ENCODE peak calls at places on chromosomes 5 and 9, in seven cellular contexts. One of them, this sample, is unnamed.

GRCh38 chr5:116612431-116612830 is 37.8 kb upstream of the SEMA6A start:
- DNase-seq in mesothelial cell of epicardium: no peak
- DNase-seq in H1: no peak
- DNase-seq in neural progenitor cell: no peak
- DNase-seq in endodermal cell: no peak
- DNase-seq in IMR-90: no peak
- DNase-seq in AG04450: no peak
- DNase-seq in this sample: no peak

GRCh38 chr9:82588801-82589200 is 474.1 kb downstream of the RASEF start:
- DNase-seq in H1: no peak
- DNase-seq in AG04450: no peak
- DNase-seq in IMR-90: no peak
- DNase-seq in mesothelial cell of epicardium: no peak
- DNase-seq in neural progenitor cell: no peak
- DNase-seq in endodermal cell: no peak
- DNase-seq in this sample: no peak

GRCh38 chr5:111117149-111117548 is 25.0 kb downstream of the WDR36 start:
- DNase-seq in AG04450: no peak
- DNase-seq in mesothelial cell of epicardium: no peak
- DNase-seq in endodermal cell: no peak
- DNase-seq in neural progenitor cell: no peak
- DNase-seq in H1: no peak
- DNase-seq in IMR-90: no peak
- DNase-seq in this sample: no peak

GRCh38 chr9:4289411-4290380 is 10.2 kb downstream of the GLIS3 start:
- DNase-seq in neural progenitor cell: no peak
- DNase-seq in endodermal cell: no peak
- DNase-seq in H1: no peak
- DNase-seq in AG04450: no peak
- DNase-seq in mesothelial cell of epicardium: no peak
- DNase-seq in IMR-90: peak; percentile 18
- DNase-seq in this sample: no peak

GRCh38 chr5:126680215-126680817 is 79.6 kb downstream of the PHAX start:
- DNase-seq in H1: no peak
- DNase-seq in mesothelial cell of epicardium: no peak
- DNase-seq in IMR-90: peak; percentile 19
- DNase-seq in neural progenitor cell: peak; percentile 45
- DNase-seq in endodermal cell: peak; percentile 91
- DNase-seq in AG04450: no peak
- DNase-seq in this sample: peak; percentile 61

GRCh38 chr5:68225188-68225910 is 9.8 kb downstream of the PIK3R1 start:
- DNase-seq in neural progenitor cell: no peak
- DNase-seq in H1: no peak
- DNase-seq in IMR-90: peak; percentile 87
- DNase-seq in AG04450: peak; percentile 51
- DNase-seq in mesothelial cell of epicardium: no peak
- DNase-seq in endodermal cell: no peak
- DNase-seq in this sample: peak; percentile 69

GRCh38 chr5:157994271-157994691 is 135.3 kb upstream of the CLINT1 start:
- DNase-seq in mesothelial cell of epicardium: no peak
- DNase-seq in H1: no peak
- DNase-seq in AG04450: no peak
- DNase-seq in IMR-90: no peak
- DNase-seq in endodermal cell: no peak
- DNase-seq in neural progenitor cell: no peak
- DNase-seq in this sample: no peak

GRCh38 chr9:37144762-37145161 is 24.4 kb downstream of the ZCCHC7 start:
- DNase-seq in H1: no peak
- DNase-seq in IMR-90: peak; percentile 38
- DNase-seq in AG04450: no peak
- DNase-seq in endodermal cell: no peak
- DNase-seq in neural progenitor cell: peak; percentile 45
- DNase-seq in mesothelial cell of epicardium: no peak
- DNase-seq in this sample: no peak

GRCh38 chr9:126491256-126491879 is 122.4 kb upstream of the LMX1B start:
- DNase-seq in neural progenitor cell: peak; percentile 75
- DNase-seq in mesothelial cell of epicardium: peak; percentile 65
- DNase-seq in IMR-90: peak; percentile 69
- DNase-seq in endodermal cell: peak; percentile 72
- DNase-seq in AG04450: peak; percentile 33
- DNase-seq in H1: no peak
- DNase-seq in this sample: peak; percentile 30

GRCh38 chr9:25814023-25814422 is 135.8 kb upstream of the TUSC1 start:
- DNase-seq in neural progenitor cell: no peak
- DNase-seq in IMR-90: no peak
- DNase-seq in endodermal cell: no peak
- DNase-seq in mesothelial cell of epicardium: no peak
- DNase-seq in H1: no peak
- DNase-seq in AG04450: no peak
- DNase-seq in this sample: no peak

GRCh38 chr5:170289749-170290148 is 7.8 kb downstream of the LCP2 start:
- DNase-seq in H1: no peak
- DNase-seq in AG04450: no peak
- DNase-seq in endodermal cell: no peak
- DNase-seq in IMR-90: no peak
- DNase-seq in neural progenitor cell: no peak
- DNase-seq in mesothelial cell of epicardium: no peak
- DNase-seq in this sample: no peak

GRCh38 chr5:116789522-116789921 is 214.9 kb upstream of the SEMA6A start:
- DNase-seq in mesothelial cell of epicardium: no peak
- DNase-seq in H1: no peak
- DNase-seq in neural progenitor cell: no peak
- DNase-seq in endodermal cell: no peak
- DNase-seq in IMR-90: no peak
- DNase-seq in AG04450: no peak
- DNase-seq in this sample: no peak

GRCh38 chr5:30838936-30839511 is 354.5 kb upstream of the CDH6 start:
- DNase-seq in AG04450: no peak
- DNase-seq in mesothelial cell of epicardium: no peak
- DNase-seq in IMR-90: peak; percentile 16
- DNase-seq in endodermal cell: no peak
- DNase-seq in neural progenitor cell: no peak
- DNase-seq in H1: no peak
- DNase-seq in this sample: no peak

GRCh38 chr9:137301086-137301947 is 754 bp downstream of the NRARP start:
- DNase-seq in mesothelial cell of epicardium: peak; percentile 65
- DNase-seq in IMR-90: peak; percentile 39
- DNase-seq in neural progenitor cell: peak; percentile 91
- DNase-seq in H1: peak; percentile 76
- DNase-seq in endodermal cell: peak; percentile 85
- DNase-seq in AG04450: no peak
- DNase-seq in this sample: no peak

GRCh38 chr5:154508114-154508513 is 30.1 kb upstream of the HAND1 start:
- DNase-seq in H1: no peak
- DNase-seq in endodermal cell: peak; percentile 30
- DNase-seq in AG04450: no peak
- DNase-seq in IMR-90: no peak
- DNase-seq in neural progenitor cell: no peak
- DNase-seq in mesothelial cell of epicardium: no peak
- DNase-seq in this sample: no peak

GRCh38 chr9:35673132-35673997 is at the start of gene CA9:
- DNase-seq in endodermal cell: no peak
- DNase-seq in H1: no peak
- DNase-seq in IMR-90: no peak
- DNase-seq in AG04450: no peak
- DNase-seq in mesothelial cell of epicardium: no peak
- DNase-seq in neural progenitor cell: no peak
- DNase-seq in this sample: no peak

GRCh38 chr5:75831561-75831960 is 114.3 kb upstream of the POC5 start:
- DNase-seq in AG04450: no peak
- DNase-seq in H1: no peak
- DNase-seq in neural progenitor cell: no peak
- DNase-seq in mesothelial cell of epicardium: no peak
- DNase-seq in endodermal cell: no peak
- DNase-seq in IMR-90: no peak
- DNase-seq in this sample: no peak

GRCh38 chr9:29556317-29556716 is 1983.0 kb upstream of the C9orf72 start:
- DNase-seq in endodermal cell: no peak
- DNase-seq in AG04450: no peak
- DNase-seq in mesothelial cell of epicardium: no peak
- DNase-seq in neural progenitor cell: no peak
- DNase-seq in H1: no peak
- DNase-seq in IMR-90: no peak
- DNase-seq in this sample: no peak

GRCh38 chr5:176407456-176408244 is 8.7 kb downstream of the CLTB start:
- DNase-seq in endodermal cell: no peak
- DNase-seq in IMR-90: no peak
- DNase-seq in AG04450: no peak
- DNase-seq in H1: no peak
- DNase-seq in mesothelial cell of epicardium: no peak
- DNase-seq in neural progenitor cell: no peak
- DNase-seq in this sample: no peak

GRCh38 chr5:52077941-52078825 is 694.9 kb downstream of the ISL1 start:
- DNase-seq in AG04450: no peak
- DNase-seq in H1: no peak
- DNase-seq in mesothelial cell of epicardium: no peak
- DNase-seq in endodermal cell: peak; percentile 45
- DNase-seq in IMR-90: no peak
- DNase-seq in neural progenitor cell: peak; percentile 85
- DNase-seq in this sample: no peak

GRCh38 chr5:177484902-177485549 is 11.6 kb upstream of the DBN1 start:
- DNase-seq in endodermal cell: peak; percentile 68
- DNase-seq in IMR-90: no peak
- DNase-seq in AG04450: no peak
- DNase-seq in neural progenitor cell: no peak
- DNase-seq in H1: no peak
- DNase-seq in mesothelial cell of epicardium: no peak
- DNase-seq in this sample: no peak

GRCh38 chr9:118003240-118003639 is 299.0 kb downstream of the TLR4 start:
- DNase-seq in mesothelial cell of epicardium: no peak
- DNase-seq in AG04450: no peak
- DNase-seq in H1: no peak
- DNase-seq in IMR-90: no peak
- DNase-seq in endodermal cell: no peak
- DNase-seq in neural progenitor cell: peak; percentile 1
- DNase-seq in this sample: no peak

GRCh38 chr9:114430443-114430842 is 42.7 kb upstream of the AKNA start:
- DNase-seq in H1: no peak
- DNase-seq in IMR-90: no peak
- DNase-seq in neural progenitor cell: no peak
- DNase-seq in AG04450: no peak
- DNase-seq in endodermal cell: peak; percentile 46
- DNase-seq in mesothelial cell of epicardium: no peak
- DNase-seq in this sample: no peak

GRCh38 chr5:6582507-6583048 is 50.3 kb downstream of the NSUN2 start:
- DNase-seq in neural progenitor cell: no peak
- DNase-seq in IMR-90: no peak
- DNase-seq in H1: no peak
- DNase-seq in endodermal cell: no peak
- DNase-seq in AG04450: no peak
- DNase-seq in mesothelial cell of epicardium: no peak
- DNase-seq in this sample: no peak

GRCh38 chr9:134325813-134326753 is at the start of gene RXRA:
- DNase-seq in IMR-90: peak; percentile 80
- DNase-seq in mesothelial cell of epicardium: peak; percentile 88
- DNase-seq in endodermal cell: peak; percentile 88
- DNase-seq in H1: peak; percentile 66
- DNase-seq in neural progenitor cell: peak; percentile 94
- DNase-seq in AG04450: peak; percentile 65
- DNase-seq in this sample: peak; percentile 70
- TF ChIP-seq CTCF in IMR-90: peak; percentile 38
- TF ChIP-seq CTCF in mesothelial cell of epicardium: no peak
- TF ChIP-seq CTCF in endodermal cell: peak; percentile 50
- TF ChIP-seq CTCF in H1: no peak
- TF ChIP-seq CTCF in neural progenitor cell: peak; percentile 22
- TF ChIP-seq CTCF in AG04450: peak; percentile 19
- TF ChIP-seq CTCF in this sample: peak; percentile 17

GRCh38 chr5:95172659-95173058 is 112.2 kb downstream of the MCTP1 start:
- DNase-seq in neural progenitor cell: peak; percentile 37
- DNase-seq in endodermal cell: no peak
- DNase-seq in mesothelial cell of epicardium: no peak
- DNase-seq in IMR-90: no peak
- DNase-seq in AG04450: no peak
- DNase-seq in H1: no peak
- DNase-seq in this sample: no peak

GRCh38 chr5:95181650-95182049 is 103.2 kb downstream of the MCTP1 start:
- DNase-seq in endodermal cell: no peak
- DNase-seq in IMR-90: no peak
- DNase-seq in H1: no peak
- DNase-seq in mesothelial cell of epicardium: no peak
- DNase-seq in neural progenitor cell: no peak
- DNase-seq in AG04450: no peak
- DNase-seq in this sample: no peak

DNA sequence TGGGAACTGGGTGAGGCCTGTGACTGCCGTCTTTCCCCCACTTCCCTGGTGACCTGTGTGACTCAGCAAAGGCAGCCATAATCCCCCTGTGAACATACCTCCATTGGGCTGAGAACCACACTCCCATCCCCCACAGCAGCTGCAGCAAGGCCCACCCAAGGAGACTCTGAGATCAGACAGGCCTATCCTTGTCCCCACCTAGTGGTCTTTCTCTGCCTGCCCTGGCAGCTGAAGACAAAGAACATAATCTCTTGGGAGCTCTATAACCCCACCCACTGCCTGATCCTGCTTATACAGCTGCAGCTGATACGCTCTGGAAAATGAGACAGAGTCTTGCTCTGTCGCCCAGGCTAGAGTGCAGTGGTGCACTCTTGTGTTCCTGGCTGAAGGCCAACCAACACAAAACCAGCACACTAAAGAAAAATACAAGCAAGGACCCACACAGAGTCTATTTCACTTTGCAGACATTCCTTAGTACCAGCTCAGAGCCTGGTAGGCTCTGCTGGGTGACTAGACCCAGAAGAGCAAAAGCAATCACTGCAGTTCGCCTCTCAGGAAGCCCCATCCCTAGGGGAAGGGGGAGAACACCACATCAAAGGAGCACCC is 106.7 kb downstream of the MCTP1 start:
- DNase-seq in neural progenitor cell: peak; percentile 94
- DNase-seq in AG04450: no peak
- DNase-seq in H1: peak; percentile 71
- DNase-seq in mesothelial cell of epicardium: no peak
- DNase-seq in IMR-90: no peak
- DNase-seq in endodermal cell: peak; percentile 96
- DNase-seq in this sample: no peak
- TF ChIP-seq CTCF in neural progenitor cell: peak; percentile 64
- TF ChIP-seq CTCF in AG04450: peak; percentile 16
- TF ChIP-seq CTCF in H1: peak; percentile 51
- TF ChIP-seq CTCF in mesothelial cell of epicardium: no peak
- TF ChIP-seq CTCF in IMR-90: no peak
- TF ChIP-seq CTCF in endodermal cell: peak; percentile 81
- TF ChIP-seq CTCF in this sample: no peak

GRCh38 chr9:74696520-74696919 is 191.2 kb downstream of the TRPM6 start:
- DNase-seq in AG04450: no peak
- DNase-seq in mesothelial cell of epicardium: no peak
- DNase-seq in neural progenitor cell: no peak
- DNase-seq in H1: no peak
- DNase-seq in endodermal cell: peak; percentile 62
- DNase-seq in IMR-90: no peak
- DNase-seq in this sample: no peak
- TF ChIP-seq CTCF in AG04450: no peak
- TF ChIP-seq CTCF in mesothelial cell of epicardium: no peak
- TF ChIP-seq CTCF in neural progenitor cell: peak; percentile 24
- TF ChIP-seq CTCF in H1: peak; percentile 69
- TF ChIP-seq CTCF in endodermal cell: peak; percentile 71
- TF ChIP-seq CTCF in IMR-90: no peak
- TF ChIP-seq CTCF in this sample: no peak

GRCh38 chr5:156800982-156801381 is 49.1 kb upstream of the PPP1R2B start:
- DNase-seq in neural progenitor cell: peak; percentile 64
- DNase-seq in mesothelial cell of epicardium: no peak
- DNase-seq in AG04450: no peak
- DNase-seq in H1: peak; percentile 55
- DNase-seq in endodermal cell: peak; percentile 78
- DNase-seq in IMR-90: no peak
- DNase-seq in this sample: no peak
- TF ChIP-seq CTCF in neural progenitor cell: no peak
- TF ChIP-seq CTCF in mesothelial cell of epicardium: no peak
- TF ChIP-seq CTCF in AG04450: no peak
- TF ChIP-seq CTCF in H1: no peak
- TF ChIP-seq CTCF in endodermal cell: no peak
- TF ChIP-seq CTCF in IMR-90: no peak
- TF ChIP-seq CTCF in this sample: no peak

GRCh38 chr5:160649304-160649703 is 202.7 kb downstream of the ATP10B start:
- DNase-seq in IMR-90: no peak
- DNase-seq in mesothelial cell of epicardium: no peak
- DNase-seq in neural progenitor cell: peak; percentile 67
- DNase-seq in endodermal cell: peak; percentile 73
- DNase-seq in H1: no peak
- DNase-seq in AG04450: no peak
- DNase-seq in this sample: no peak
- TF ChIP-seq CTCF in IMR-90: no peak
- TF ChIP-seq CTCF in mesothelial cell of epicardium: no peak
- TF ChIP-seq CTCF in neural progenitor cell: peak; percentile 69
- TF ChIP-seq CTCF in endodermal cell: peak; percentile 76
- TF ChIP-seq CTCF in H1: peak; percentile 51
- TF ChIP-seq CTCF in AG04450: no peak
- TF ChIP-seq CTCF in this sample: no peak